ENCODE peak calls at places on chromosome 4, in six cellular contexts. I, W, H, B, Z and Y are unnamed samples.

GRCh38 chr4:119715490-119716445 is 87.2 kb upstream of the PDE5A start:
- DNase-seq in Z (no peak), I (no peak), H (no peak), W (no peak), B (no peak), Y (no peak)

GRCh38 chr4:177444911-177445736 is 2.9 kb upstream of the AGA start:
- DNase-seq in W (no peak), B (no peak), H (no peak), Z (no peak), I (no peak), Y (no peak)

GRCh38 chr4:61572160-61572559 is 372.0 kb downstream of the ADGRL3 start:
- DNase-seq in H (peak; percentile 73), Z (peak; percentile 31), I (no peak), B (peak; percentile 19), W (peak; percentile 60), Y (no peak)

GRCh38 chr4:2289955-2290333 is 28.0 kb upstream of the MXD4 start:
- DNase-seq in B (no peak), Z (no peak), W (no peak), H (no peak), I (no peak), Y (peak; percentile 65)

GRCh38 chr4:96483308-96484030 is 643.6 kb downstream of the PDHA2 start:
- DNase-seq in I (no peak), Z (no peak), W (no peak), H (no peak), B (no peak), Y (no peak)

GRCh38 chr4:149823770-149824221 is 8.2 kb upstream of the IQCM start:
- DNase-seq in H (peak; percentile 76), I (peak; percentile 92), B (peak; percentile 74), W (peak; percentile 83), Z (no peak), Y (no peak)

GRCh38 chr4:118033148-118034060 is 882 bp upstream of the NDST3 start:
- DNase-seq in I (peak; percentile 48), B (peak; percentile 24), W (peak; percentile 57), H (peak; percentile 38), Z (no peak), Y (no peak)

GRCh38 chr4:74447636-74448233 is 2.8 kb downstream of the AREG start:
- DNase-seq in I (no peak), B (no peak), Z (no peak), W (peak; percentile 62), H (no peak), Y (no peak)

GRCh38 chr4:185086053-185086452 is 57.0 kb upstream of the SLC25A4 start:
- DNase-seq in B (no peak), W (no peak), Z (no peak), I (peak; percentile 24), H (no peak), Y (no peak)

GRCh38 chr4:69714086-69714485 is 46.3 kb downstream of the SULT1B1 start:
- DNase-seq in B (no peak), W (no peak), Z (no peak), I (no peak), H (no peak), Y (no peak)

GRCh38 chr4:134141728-134142127 is 59.9 kb downstream of the PABPC4L start:
- DNase-seq in H (no peak), I (no peak), B (no peak), W (no peak), Z (no peak), Y (no peak)

GRCh38 chr4:78612398-78613005 is 60.9 kb downstream of the ANXA3 start:
- DNase-seq in W (peak; percentile 78), Z (peak; percentile 63), I (peak; percentile 77), B (peak; percentile 61), H (no peak), Y (peak; percentile 53)

GRCh38 chr4:19381068-19381467 is 870.6 kb upstream of the SLIT2 start:
- DNase-seq in I (peak; percentile 80), Z (no peak), W (peak; percentile 56), H (peak; percentile 52), B (peak; percentile 86), Y (no peak)

GRCh38 chr4:104500452-104500851 is 5.8 kb upstream of the CXXC4 start:
- DNase-seq in W (no peak), B (no peak), Z (no peak), H (no peak), I (no peak), Y (no peak)

GRCh38 chr4:10346023-10346422 is 111.2 kb downstream of the ZNF518B start:
- DNase-seq in Z (no peak), B (peak; percentile 1), I (peak; percentile 58), W (no peak), H (peak; percentile 86), Y (no peak)

GRCh38 chr4:13640149-13640671 is 12.7 kb upstream of the BOD1L1 start:
- DNase-seq in B (peak; percentile 88), W (peak; percentile 85), Z (no peak), H (peak; percentile 88), I (peak; percentile 44), Y (no peak)

DNA sequence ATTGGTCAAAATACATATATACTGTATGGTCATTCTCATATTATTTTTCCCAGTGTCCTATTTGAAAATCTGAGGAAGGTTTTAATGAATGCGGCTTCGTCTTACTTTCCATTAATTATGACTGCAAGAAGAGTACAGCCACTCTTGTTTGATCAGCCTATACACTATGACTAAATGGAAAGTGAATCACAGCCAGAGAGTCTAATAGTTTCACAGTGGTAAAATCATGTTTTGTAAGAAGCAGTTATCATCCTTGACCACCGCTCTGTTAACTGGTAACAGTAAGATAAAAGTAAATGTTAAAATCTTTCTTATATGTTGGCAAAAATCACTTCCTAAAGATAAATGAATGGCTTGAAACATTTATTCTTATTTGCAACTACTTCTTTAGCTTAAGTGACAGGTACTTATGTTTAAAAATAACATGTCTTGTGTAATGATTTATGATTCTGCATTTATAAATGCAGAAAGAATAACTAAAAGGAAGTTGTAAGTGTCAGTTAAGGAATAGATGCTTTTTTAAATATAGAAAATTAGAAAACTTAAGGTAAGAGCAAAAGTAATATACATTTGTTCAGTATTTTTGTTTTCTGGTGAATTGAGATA is 13.3 kb downstream of the GALNT7 start:
- DNase-seq in B (peak; percentile 80), H (peak; percentile 68), Z (no peak), I (peak; percentile 80), W (peak; percentile 59), Y (no peak)
- H3K9ac ChIP-seq in B (no peak overlapping the region), H (no peak overlapping the region), Z (no peak overlapping the region), I (peak overlapping the region; percentile 44), W (no peak overlapping the region), Y (no peak overlapping the region)

DNA sequence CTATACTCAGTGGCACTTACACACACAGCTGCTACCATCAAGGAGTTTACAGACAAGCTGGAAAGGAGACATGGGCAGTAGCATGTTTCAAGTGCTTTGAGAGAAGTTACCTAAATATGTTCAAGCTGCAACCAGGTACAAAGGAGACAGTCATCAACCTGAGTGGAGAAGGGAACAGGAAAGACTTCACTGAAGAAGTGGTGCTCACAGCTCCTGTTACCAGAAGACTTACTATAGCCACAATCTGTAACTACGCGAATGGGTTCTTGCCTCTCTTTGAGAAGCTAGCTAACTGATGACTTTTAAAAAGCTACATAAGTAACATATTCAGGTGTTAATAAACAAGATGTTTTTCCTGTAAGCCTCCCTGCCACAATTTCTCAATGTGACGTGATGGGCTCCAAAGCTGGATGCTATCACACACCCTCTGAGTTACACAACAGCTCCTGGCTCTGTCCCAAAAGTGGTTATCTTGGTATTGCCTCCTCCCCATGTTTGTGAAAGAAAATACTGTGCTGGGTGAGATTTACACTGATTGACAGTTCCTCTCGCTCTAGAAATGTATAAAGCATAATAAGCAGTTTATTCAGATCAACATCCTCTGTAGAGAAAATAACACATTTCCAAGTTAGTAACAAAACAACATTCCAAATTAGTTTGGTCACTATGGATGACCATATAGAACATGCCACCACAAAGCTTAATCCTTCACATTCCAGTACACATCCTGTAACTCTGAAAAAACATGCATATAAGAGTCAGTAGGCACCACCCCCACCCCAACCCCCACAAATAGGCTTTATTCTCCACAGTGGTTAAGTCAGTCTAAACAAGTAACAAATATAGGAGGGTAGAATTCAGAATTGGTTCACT is 81.8 kb downstream of the FRYL start:
- DNase-seq in W (peak; percentile 86), Z (no peak), H (peak; percentile 94), B (peak; percentile 85), I (peak; percentile 85), Y (no peak)
- H3K27ac ChIP-seq in W (peak overlapping the region; percentile 61), Z (no peak overlapping the region), H (peak overlapping the region; percentile 100), B (peak overlapping the region; percentile 5), I (peak overlapping the region; percentile 87), Y (no peak overlapping the region)

DNA sequence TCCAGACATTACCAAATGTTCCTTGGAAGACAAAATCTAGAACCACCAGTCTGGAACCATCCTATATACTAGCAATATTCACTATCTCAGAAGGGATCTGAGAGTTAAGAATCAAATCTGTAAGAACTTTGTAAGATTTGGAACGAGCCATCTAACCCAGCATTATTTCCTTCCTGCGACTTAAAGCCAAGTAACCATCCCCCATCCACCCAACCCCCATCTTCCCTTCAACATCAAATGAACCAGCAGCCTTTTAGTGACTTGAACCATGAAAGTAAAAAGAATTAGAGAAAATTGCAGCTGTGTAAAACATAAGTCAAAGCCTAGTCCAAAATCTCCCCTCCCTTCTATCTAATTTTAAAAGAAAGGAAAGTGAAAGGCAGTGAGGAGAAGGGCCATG is 15.6 kb downstream of the RBM47 start:
- DNase-seq in Z (no peak), I (no peak), B (no peak), W (no peak), H (no peak), Y (no peak)
- H3K4me2 ChIP-seq in Z (no peak overlapping the region), I (no peak overlapping the region), B (no peak overlapping the region), W (no peak overlapping the region), H (no peak overlapping the region), Y (no peak overlapping the region)

DNA sequence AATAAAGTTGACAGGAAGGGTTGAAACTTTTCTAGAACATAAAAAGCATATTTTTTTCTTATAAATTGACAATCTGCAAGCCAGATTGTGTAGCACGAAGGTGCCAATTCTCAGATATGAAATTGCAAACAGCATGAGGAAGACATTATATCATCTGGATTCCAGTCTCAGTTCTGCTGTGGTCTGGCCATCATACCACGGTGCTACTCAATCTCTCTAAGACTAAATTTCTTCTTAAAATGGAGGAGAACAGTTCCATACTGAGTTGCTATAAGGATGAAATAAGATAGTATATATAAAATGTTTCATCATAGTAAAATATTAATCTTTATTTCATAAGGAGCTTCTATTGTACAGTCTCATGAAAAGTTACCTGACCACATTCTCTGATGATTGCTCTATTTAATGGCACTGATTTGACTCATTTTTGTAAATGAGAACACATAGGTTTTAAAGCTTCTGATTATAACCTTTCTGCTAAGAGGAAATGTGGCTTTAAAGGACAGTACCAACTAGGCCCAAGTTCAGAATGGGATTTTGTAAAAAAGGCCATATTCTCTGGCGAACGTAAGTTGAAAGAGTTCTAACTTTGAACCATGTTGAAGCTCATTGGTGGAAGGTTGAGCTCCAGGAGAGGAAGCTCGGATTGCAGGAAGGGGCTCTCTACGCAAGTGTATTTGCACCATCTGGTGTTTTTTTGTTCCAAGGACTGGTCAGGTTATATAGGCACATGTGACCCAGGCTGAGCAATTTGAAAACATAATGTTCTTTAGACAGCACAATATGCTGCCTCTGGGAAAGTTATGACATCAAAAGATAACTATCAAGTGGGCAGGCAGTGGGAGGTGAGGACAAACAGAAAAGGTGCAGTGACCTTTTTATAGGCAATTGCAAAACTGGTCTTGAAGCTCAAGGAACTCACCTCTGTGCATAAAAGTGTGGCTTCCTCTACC is 128.1 kb downstream of the SHROOM3 start:
- DNase-seq in B (no peak), H (peak; percentile 43), W (peak; percentile 27), Z (no peak), I (peak; percentile 46), Y (no peak)
- H3K9ac ChIP-seq in B (no peak overlapping the region), H (no peak overlapping the region), W (no peak overlapping the region), Z (no peak overlapping the region), I (peak overlapping the region; percentile 34), Y (no peak overlapping the region)